ENCODE peak calls at places on chromosomes 4 and X, in nine cellular contexts. R, X, E, O, U, B, V, N and I are unnamed samples.
A peak's percentile ranks its signal among the peaks of the same experiment; 100 is the strongest.

GRCh38 chrX:139126493-139126892 is 404.0 kb upstream of the F9 start:
- DNase-seq in R (no peak), X (no peak), E (no peak), O (peak; percentile 0), U (no peak), B (no peak), V (no peak), N (no peak), I (peak; percentile 36)

GRCh38 chr4:174120446-174121142 is 162.9 kb downstream of the FBXO8 start:
- DNase-seq in R (no peak), X (no peak), E (peak; percentile 71), O (peak; percentile 33), U (no peak), B (no peak), V (peak; percentile 62), N (peak; percentile 72), I (peak; percentile 75)

GRCh38 chr4:106362426-106362825 is 6.2 kb downstream of the GIMD1 start:
- DNase-seq in R (no peak), X (no peak), E (no peak), O (no peak), U (no peak), B (no peak), V (no peak), N (no peak), I (no peak)

GRCh38 chr4:1945912-1946311 is 62.9 kb downstream of the NELFA start:
- DNase-seq in R (no peak), X (no peak), E (no peak), O (no peak), U (no peak), B (no peak), V (no peak), N (no peak), I (no peak)

GRCh38 chr4:23235613-23236390 is 543.1 kb downstream of the GBA3 start:
- DNase-seq in R (no peak), X (no peak), E (peak; percentile 72), O (no peak), U (no peak), B (no peak), V (no peak), N (no peak), I (no peak)

GRCh38 chr4:68858039-68858438 is 42.2 kb downstream of the UGT2B10 start:
- DNase-seq in R (no peak), X (no peak), E (no peak), O (no peak), U (no peak), B (no peak), V (no peak), N (no peak), I (no peak)

GRCh38 chrX:101368800-101369199 is 17.2 kb downstream of the BTK start:
- DNase-seq in R (no peak), X (no peak), E (no peak), O (no peak), U (no peak), B (no peak), V (no peak), N (no peak), I (no peak)

GRCh38 chr4:181661090-181661489 is 582.1 kb upstream of the TENM3 start:
- DNase-seq in R (no peak), X (no peak), E (peak; percentile 90), O (no peak), U (no peak), B (no peak), V (peak; percentile 76), N (peak; percentile 82), I (no peak)

GRCh38 chr4:170091069-170091696 is 1.4 kb upstream of the AADAT start:
- DNase-seq in R (no peak), X (no peak), E (no peak), O (no peak), U (no peak), B (no peak), V (no peak), N (no peak), I (no peak)

GRCh38 chrX:1521459-1521956 is 15.5 kb downstream of the P2RY8 start:
- DNase-seq in R (peak; percentile 27), X (no peak), E (no peak), O (no peak), U (peak; percentile 29), B (no peak), V (no peak), N (no peak), I (peak; percentile 34)

GRCh38 chrX:1465261-1466231 is 12.8 kb upstream of the ASMTL start:
- DNase-seq in R (no peak), X (peak; percentile 67), E (no peak), O (no peak), U (no peak), B (no peak), V (no peak), N (no peak), I (no peak)

GRCh38 chr4:47557255-47557654 is 72.2 kb downstream of the ATP10D start:
- DNase-seq in R (no peak), X (no peak), E (no peak), O (no peak), U (no peak), B (no peak), V (no peak), N (no peak), I (no peak)

GRCh38 chr4:183823394-183823793 is 81.7 kb upstream of the STOX2 start:
- DNase-seq in R (no peak), X (no peak), E (peak; percentile 85), O (no peak), U (no peak), B (no peak), V (peak; percentile 65), N (peak; percentile 67), I (no peak)

GRCh38 chr4:151599876-151600275 is 160.9 kb downstream of the GATB start:
- DNase-seq in R (no peak), X (no peak), E (no peak), O (no peak), U (no peak), B (no peak), V (no peak), N (no peak), I (no peak)

GRCh38 chrX:9153299-9153698 is 119.4 kb upstream of the FAM9B start:
- DNase-seq in R (no peak), X (no peak), E (peak; percentile 69), O (no peak), U (no peak), B (no peak), V (peak; percentile 48), N (peak; percentile 68), I (no peak)

GRCh38 chrX:133607419-133608348 is 192.4 kb upstream of the GPC4 start:
- DNase-seq in R (no peak), X (no peak), E (peak; percentile 20), O (no peak), U (no peak), B (no peak), V (no peak), N (no peak), I (no peak)

GRCh38 chr4:76199664-76200211 is 13.9 kb downstream of the SCARB2 start:
- DNase-seq in R (no peak), X (no peak), E (peak; percentile 54), O (no peak), U (no peak), B (no peak), V (no peak), N (no peak), I (no peak)

GRCh38 chr4:160426233-160426632 is 1323.4 kb downstream of the RAPGEF2 start:
- DNase-seq in R (no peak), X (no peak), E (no peak), O (no peak), U (no peak), B (no peak), V (no peak), N (no peak), I (no peak)

GRCh38 chr4:74205559-74205958 is 47.6 kb downstream of the MTHFD2L start:
- DNase-seq in R (no peak), X (no peak), E (no peak), O (no peak), U (no peak), B (no peak), V (no peak), N (no peak), I (no peak)

GRCh38 chr4:7105261-7105660 is 37.4 kb upstream of the GRPEL1 start:
- DNase-seq in R (no peak), X (peak; percentile 75), E (peak; percentile 16), O (no peak), U (no peak), B (no peak), V (no peak), N (no peak), I (no peak)

GRCh38 chr4:41334182-41334581 is 77.5 kb downstream of the UCHL1 start:
- DNase-seq in R (no peak), X (no peak), E (no peak), O (no peak), U (no peak), B (no peak), V (no peak), N (no peak), I (peak; percentile 54)

GRCh38 chr4:57270350-57270749 is 160.2 kb upstream of the IGFBP7 start:
- DNase-seq in R (no peak), X (no peak), E (no peak), O (no peak), U (no peak), B (no peak), V (no peak), N (no peak), I (peak; percentile 21)

GRCh38 chr4:141486375-141486997 is 149.9 kb upstream of the IL15 start:
- DNase-seq in R (no peak), X (peak; percentile 80), E (peak; percentile 86), O (no peak), U (no peak), B (no peak), V (peak; percentile 72), N (peak; percentile 88), I (no peak)